ENCODE peak calls at places on chromosomes 7 and 10, in ten cellular contexts. S is neural progenitor cell, M is psoas muscle, F is HCT116, G is adrenal gland, E is caudate nucleus, T is uterus, L is stomach, H is AG04450, Y is GM23338. V is an unnamed sample.

GRCh38 chr7:133310232-133310852 is 57.5 kb downstream of the EXOC4 start:
- DNase-seq in S (no peak), M (no peak), F (no peak), G (peak; percentile 24), E (no peak), T (no peak), L (peak; percentile 43), H (no peak), Y (no peak), V (no peak)

GRCh38 chr10:123007558-123008378 is 827 bp downstream of the IKZF5 start:
- DNase-seq in S (peak; percentile 62), M (no peak), F (peak; percentile 43), G (peak; percentile 31), E (peak; percentile 37), T (no peak), L (peak; percentile 34), H (peak; percentile 8), Y (peak; percentile 66), V (peak; percentile 54)

GRCh38 chr10:70656489-70656888 is 15.8 kb upstream of the ADAMTS14 start:
- DNase-seq in S (no peak), M (no peak), F (no peak), G (no peak), E (no peak), T (no peak), L (no peak), H (peak; percentile 98), Y (no peak), V (no peak)

GRCh38 chr10:3426190-3426845 is 253.7 kb upstream of the PITRM1 start:
- DNase-seq in S (no peak), M (no peak), F (no peak), G (no peak), E (no peak), T (no peak), L (no peak), H (peak; percentile 36), Y (no peak), V (no peak)

GRCh38 chr7:145511014-145511413 is 605.6 kb upstream of the CNTNAP2 start:
- DNase-seq in S (no peak), M (no peak), F (no peak), G (no peak), E (no peak), T (no peak), L (peak; percentile 25), H (no peak), Y (no peak), V (no peak)

GRCh38 chr7:16914771-16915170 is 33.0 kb upstream of the AGR3 start:
- DNase-seq in S (no peak), M (no peak), F (no peak), G (no peak), E (no peak), T (no peak), L (no peak), H (no peak), Y (no peak), V (no peak)

GRCh38 chr7:47938574-47939165 is 9.6 kb downstream of the PKD1L1 start:
- DNase-seq in S (no peak), M (no peak), F (no peak), G (no peak), E (no peak), T (no peak), L (no peak), H (no peak), Y (no peak), V (no peak)

GRCh38 chr7:31058122-31058521 is 6.0 kb downstream of the ADCYAP1R1 start:
- DNase-seq in S (no peak), M (no peak), F (no peak), G (no peak), E (no peak), T (no peak), L (no peak), H (no peak), Y (no peak), V (no peak)

GRCh38 chr10:48819806-48820205 is 119.8 kb downstream of the LRRC18 start:
- DNase-seq in S (no peak), M (no peak), F (no peak), G (no peak), E (no peak), T (no peak), L (no peak), H (no peak), Y (no peak), V (no peak)

GRCh38 chr7:41987-42386 is 150.4 kb upstream of the FAM20C start:
- DNase-seq in S (no peak), M (peak; percentile 2), F (no peak), G (no peak), E (no peak), T (no peak), L (no peak), H (no peak), Y (no peak), V (peak; percentile 1)

GRCh38 chr7:4132221-4132620 is 549.9 kb upstream of the FOXK1 start:
- DNase-seq in S (no peak), M (no peak), F (no peak), G (no peak), E (no peak), T (no peak), L (no peak), H (no peak), Y (no peak), V (no peak)

GRCh38 chr7:94620703-94621118 is 35.2 kb downstream of the SGCE start:
- DNase-seq in S (no peak), M (peak; percentile 91), F (peak; percentile 83), G (peak; percentile 82), E (peak; percentile 36), T (peak; percentile 47), L (peak; percentile 57), H (peak; percentile 53), Y (no peak), V (peak; percentile 46)

GRCh38 chr7:134941185-134941900 is 45.0 kb upstream of the AGBL3 start:
- DNase-seq in S (peak; percentile 31), M (no peak), F (no peak), G (no peak), E (no peak), T (peak; percentile 39), L (no peak), H (peak; percentile 62), Y (peak; percentile 21), V (no peak)

DNA sequence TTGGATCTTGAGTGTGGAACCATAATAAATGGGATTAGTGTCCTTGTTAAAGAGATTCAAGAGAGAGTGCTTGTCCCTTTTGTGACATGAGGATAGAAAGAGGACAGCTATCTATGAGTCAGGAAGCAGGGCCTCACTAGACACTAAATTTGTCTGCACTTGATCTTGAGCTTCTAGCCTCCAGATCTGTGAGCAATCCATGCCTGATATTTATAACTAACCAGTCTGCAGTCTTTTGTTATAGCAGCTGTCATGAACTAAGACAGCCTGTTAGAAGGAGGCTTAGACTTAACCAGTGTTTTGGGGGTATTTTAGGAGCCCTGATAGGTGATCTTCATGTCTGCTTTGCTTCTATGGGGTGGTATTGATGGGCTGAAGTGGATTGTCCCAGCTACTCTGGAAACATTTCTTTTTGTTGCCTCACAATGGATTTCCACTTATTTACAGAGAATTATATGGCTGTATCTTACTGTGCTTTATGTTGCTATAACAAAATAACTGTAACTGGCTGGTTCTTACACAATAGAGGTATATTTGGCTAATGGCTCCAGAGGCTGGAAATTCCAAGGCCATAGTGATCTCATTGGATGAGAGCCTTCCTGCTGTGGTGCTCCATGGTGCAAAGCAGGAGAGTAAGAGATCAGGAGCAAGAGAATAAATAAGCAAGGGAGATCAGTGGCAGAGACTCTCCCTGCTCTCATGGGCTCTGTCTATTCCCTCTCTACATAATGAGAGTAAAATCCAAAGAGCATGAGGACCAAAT is 23.4 kb upstream of the AKR1C3 start:
- DNase-seq in S (no peak), M (no peak), F (no peak), G (no peak), E (no peak), T (no peak), L (no peak), H (no peak), Y (no peak), V (no peak)
- H3K27ac ChIP-seq in S (no peak overlapping the region), M (peak overlapping the region; percentile 81), F (no peak overlapping the region), G (peak overlapping the region; percentile 96), E (peak overlapping the region; percentile 89), T (peak overlapping the region; percentile 77), L (peak overlapping the region; percentile 88), H (peak overlapping the region; percentile 80), Y (no peak overlapping the region), V (peak overlapping the region; percentile 67)

GRCh38 chr7:52114056-52114455 is 797.4 kb upstream of the COBL start:
- DNase-seq in S (no peak), M (no peak), F (no peak), G (no peak), E (no peak), T (no peak), L (no peak), H (no peak), Y (no peak), V (no peak)

GRCh38 chr7:52114509-52114908 is 797.9 kb upstream of the COBL start:
- DNase-seq in S (no peak), M (no peak), F (no peak), G (no peak), E (no peak), T (no peak), L (no peak), H (no peak), Y (no peak), V (no peak)

GRCh38 chr7:52120908-52121307 is 804.3 kb upstream of the COBL start:
- DNase-seq in S (peak; percentile 25), M (no peak), F (no peak), G (no peak), E (no peak), T (no peak), L (no peak), H (no peak), Y (peak; percentile 49), V (no peak)

DNA sequence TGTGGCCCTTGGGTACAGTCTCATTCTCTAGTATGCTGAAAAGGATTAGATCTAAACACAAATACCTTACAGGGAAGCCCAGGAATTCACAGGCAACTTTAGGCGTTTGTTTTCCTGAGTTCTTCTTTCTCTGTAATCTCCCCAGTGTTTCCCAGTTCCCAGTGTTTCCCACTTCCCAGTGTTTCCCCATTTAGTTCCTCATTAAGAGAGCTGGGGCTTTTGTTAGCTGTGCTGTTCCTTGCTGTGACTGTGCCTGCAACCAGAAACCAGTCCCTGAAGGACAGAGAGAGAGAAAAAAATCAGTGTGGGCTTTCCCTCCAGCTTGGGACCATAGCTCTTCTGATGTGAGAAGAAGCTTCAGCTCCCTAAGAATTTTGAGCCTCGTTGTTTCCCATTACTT is 802.9 kb upstream of the COBL start:
- DNase-seq in S (peak; percentile 86), M (no peak), F (no peak), G (no peak), E (no peak), T (no peak), L (no peak), H (no peak), Y (peak; percentile 43), V (no peak)
- H3K27ac ChIP-seq in S (peak overlapping the region; percentile 97), M (no peak overlapping the region), F (no peak overlapping the region), G (no peak overlapping the region), E (no peak overlapping the region), T (no peak overlapping the region), L (no peak overlapping the region), H (no peak overlapping the region), Y (peak overlapping the region; percentile 90), V (no peak overlapping the region)

GRCh38 chr7:71491331-71491730 is 359.4 kb downstream of the GALNT17 start:
- DNase-seq in S (no peak), M (no peak), F (no peak), G (no peak), E (no peak), T (peak; percentile 31), L (no peak), H (no peak), Y (no peak), V (no peak)
- H3K27ac ChIP-seq in S (no peak overlapping the region), M (no peak overlapping the region), F (no peak overlapping the region), G (no peak overlapping the region), E (no peak overlapping the region), T (peak overlapping the region; percentile 2), L (no peak overlapping the region), H (no peak overlapping the region), Y (no peak overlapping the region), V (no peak overlapping the region)

GRCh38 chr7:106606120-106606519 is 54.8 kb downstream of the CCDC71L start:
- DNase-seq in S (no peak), M (no peak), F (no peak), G (no peak), E (no peak), T (no peak), L (no peak), H (no peak), Y (no peak), V (no peak)
- H3K27ac ChIP-seq in S (no peak overlapping the region), M (no peak overlapping the region), F (no peak overlapping the region), G (no peak overlapping the region), E (no peak overlapping the region), T (no peak overlapping the region), L (no peak overlapping the region), H (no peak overlapping the region), Y (no peak overlapping the region), V (no peak overlapping the region)

V was measured in prostate gland.